ENCODE peak calls at places on chromosomes 2 and 18, in six cellular contexts. P is heart left ventricle, L is ovary, M is gastrocnemius medialis, E is NB4, K is A549. R is an unnamed sample.

GRCh38 chr2:158131483-158131912 is 29.8 kb downstream of the UPP2 start:
- DNase-seq in P (no peak), L (no peak), M (no peak), E (no peak), K (no peak), R (no peak)

GRCh38 chr2:39603436-39603835 is 62.3 kb upstream of the TMEM178A start:
- DNase-seq in P (no peak), L (no peak), M (no peak), E (peak; percentile 32), K (no peak), R (peak; percentile 25)

GRCh38 chr2:12493031-12493513 is 223.7 kb upstream of the TRIB2 start:
- DNase-seq in P (peak; percentile 75), L (peak; percentile 93), M (no peak), E (peak; percentile 46), K (no peak), R (no peak)

GRCh38 chr18:79897940-79898625 is 53.4 kb downstream of the SLC66A2 start:
- DNase-seq in P (peak; percentile 14), L (no peak), M (no peak), E (no peak), K (no peak), R (peak; percentile 42)

GRCh38 chr2:172704072-172704936 is 31.3 kb upstream of the RAPGEF4 start:
- DNase-seq in P (no peak), L (no peak), M (no peak), E (peak; percentile 54), K (peak; percentile 42), R (no peak)

GRCh38 chr18:49726564-49726963 is 86.8 kb downstream of the ACAA2 start:
- DNase-seq in P (no peak), L (no peak), M (no peak), E (no peak), K (no peak), R (no peak)

GRCh38 chr2:235270951-235271350 is 222.9 kb upstream of the AGAP1 start:
- DNase-seq in P (no peak), L (no peak), M (no peak), E (peak; percentile 87), K (no peak), R (no peak)

GRCh38 chr2:19547321-19547720 is 188.9 kb upstream of the OSR1 start:
- DNase-seq in P (no peak), L (no peak), M (no peak), E (no peak), K (no peak), R (no peak)

GRCh38 chr2:238891667-238892500 is 44.0 kb downstream of the TWIST2 start:
- DNase-seq in P (no peak), L (no peak), M (no peak), E (no peak), K (no peak), R (no peak)

GRCh38 chr2:180753809-180754761 is 226.3 kb upstream of the UBE2E3 start:
- DNase-seq in P (no peak), L (no peak), M (no peak), E (peak; percentile 35), K (no peak), R (no peak)

GRCh38 chr2:180763249-180763989 is 217.0 kb upstream of the UBE2E3 start:
- DNase-seq in P (no peak), L (no peak), M (no peak), E (no peak), K (peak; percentile 49), R (no peak)

GRCh38 chr2:180761224-180761623 is 219.2 kb upstream of the UBE2E3 start:
- DNase-seq in P (no peak), L (no peak), M (peak; percentile 18), E (peak; percentile 52), K (peak; percentile 50), R (no peak)

DNA sequence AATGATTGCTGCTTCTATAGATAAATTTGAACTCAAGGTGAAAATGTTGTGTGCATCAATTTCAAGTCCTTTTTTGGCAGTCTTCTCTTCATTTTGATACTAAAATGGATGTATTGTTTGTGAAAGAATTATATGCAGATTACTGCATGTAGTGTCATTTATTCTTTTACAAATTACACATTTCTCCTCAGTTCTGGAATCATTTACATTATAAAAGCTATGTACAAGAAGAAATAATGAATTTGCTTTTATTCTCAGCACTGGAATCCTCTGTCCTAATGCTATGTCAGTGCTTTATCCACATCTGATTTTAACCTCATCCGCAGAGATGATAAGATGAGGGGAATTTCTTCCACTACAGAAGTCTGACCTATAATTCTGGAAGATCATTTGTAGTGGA is 220.8 kb upstream of the UBE2E3 start:
- DNase-seq in P (no peak), L (no peak), M (no peak), E (no peak), K (no peak), R (no peak)
- TF ChIP-seq POLR2A in P (no peak), L (no peak), M (no peak), E (no peak), K (no peak), R (no peak)

GRCh38 chr2:20916604-20917286 is 93.8 kb upstream of the LDAH start:
- DNase-seq in P (no peak), L (no peak), M (no peak), E (no peak), K (peak; percentile 47), R (no peak)
- TF ChIP-seq CTCF in P (no peak), L (no peak), M (no peak), E (peak; percentile 7), K (peak; percentile 27), R (peak; percentile 39)

DNA sequence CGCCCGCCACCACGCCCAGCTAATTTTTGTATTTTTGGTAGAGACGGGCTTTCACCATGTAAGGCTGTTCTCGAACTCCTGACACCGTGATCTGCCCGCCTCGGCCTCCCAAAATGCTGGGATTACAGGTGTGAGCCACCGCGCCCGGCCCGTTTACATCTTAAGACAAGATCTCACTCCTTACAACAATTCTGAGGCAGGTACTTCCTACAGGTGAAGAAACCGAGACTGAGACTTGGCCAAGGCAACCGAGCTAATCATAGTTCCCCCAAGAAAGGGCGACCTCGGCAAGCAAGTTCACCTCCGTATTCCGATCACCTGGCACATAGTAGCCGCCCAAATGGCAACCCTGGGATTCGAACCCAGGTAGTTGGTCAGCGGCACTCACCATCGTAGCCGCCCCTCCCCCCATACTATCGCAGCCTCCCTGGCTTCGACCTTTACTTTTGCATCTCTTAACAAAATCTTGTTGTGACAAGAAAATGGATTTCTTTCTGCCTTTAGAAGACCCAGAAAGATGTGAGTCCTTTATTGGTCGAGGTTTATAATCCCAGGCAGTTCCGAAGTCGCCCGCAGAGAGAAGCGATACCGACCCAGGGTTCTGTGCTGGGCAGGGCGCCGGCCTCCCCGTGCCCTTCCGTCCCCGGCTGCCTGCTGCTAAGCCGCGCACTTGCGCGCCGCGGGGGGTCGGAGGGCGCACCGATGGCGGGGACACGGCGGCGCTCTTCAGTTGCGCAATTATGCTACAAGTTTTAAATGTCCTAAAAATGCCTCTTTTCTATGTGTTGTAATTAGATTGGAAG is 1.1 kb upstream of the FZD5 start:
- DNase-seq in P (no peak), L (peak; percentile 37), M (no peak), E (peak; percentile 86), K (no peak), R (peak; percentile 62)
- H3K4me3 ChIP-seq in P (peak overlapping the region; percentile 78), L (peak overlapping the region; percentile 93), M (peak overlapping the region; percentile 90), E (peak overlapping the region; percentile 72), K (no peak overlapping the region), R (peak overlapping the region; percentile 83)

GRCh38 chr2:108448678-108449409 is at the start of gene GCC2:
- DNase-seq in P (peak; percentile 95), L (peak; percentile 95), M (peak; percentile 86), E (peak; percentile 97), K (peak; percentile 96), R (peak; percentile 98)
- TF ChIP-seq POLR2A in P (peak; percentile 83), L (peak; percentile 91), M (peak; percentile 74), E (peak; percentile 77), K (peak; percentile 79), R (peak; percentile 92)